ENCODE peak calls at places on chromosomes 12 and 14, in four cellular contexts. V, P, H and E are unnamed samples.

GRCh38 chr12:104370989-104371870 is 67.7 kb downstream of the EID3 start:
- DNase-seq in V (peak), P (no peak), H (no peak), E (peak)

GRCh38 chr12:125125271-125125670 is 60.0 kb downstream of the AACS start:
- DNase-seq in V (no peak), P (no peak), H (no peak), E (no peak)

GRCh38 chr12:93902192-93902591 is 225.0 kb downstream of the CRADD start:
- DNase-seq in V (no peak), P (no peak), H (no peak), E (no peak)

GRCh38 chr14:103558071-103558882 is 4.2 kb downstream of the BAG5 start:
- DNase-seq in V (no peak), P (no peak), H (no peak), E (no peak)

GRCh38 chr12:19131020-19131431 is 1.5 kb downstream of the PLEKHA5 start:
- DNase-seq in V (peak), P (no peak), H (no peak), E (peak)

GRCh38 chr12:94874986-94875312 is 128.5 kb downstream of the NDUFA12 start:
- DNase-seq in V (peak), P (no peak), H (no peak), E (no peak)

GRCh38 chr12:31118347-31118830 is 44.7 kb downstream of the DDX11 start:
- DNase-seq in V (peak), P (no peak), H (peak), E (peak)

GRCh38 chr12:49819786-49820185 is 8.4 kb downstream of the NCKAP5L start:
- DNase-seq in V (no peak), P (no peak), H (no peak), E (no peak)

GRCh38 chr12:101414533-101415119 is 7.1 kb upstream of the ARL1 start:
- DNase-seq in V (peak), P (peak), H (peak), E (no peak)

GRCh38 chr12:70664463-70664862 is 27.2 kb upstream of the PTPRB start:
- DNase-seq in V (peak), P (no peak), H (no peak), E (peak)

GRCh38 chr12:39616251-39616650 is 3.4 kb downstream of the ABCD2 start:
- DNase-seq in V (no peak), P (no peak), H (no peak), E (no peak)

GRCh38 chr12:23950011-23950774 is 723 bp upstream of the SOX5 start:
- DNase-seq in V (peak), P (no peak), H (no peak), E (no peak)

GRCh38 chr12:72236071-72236705 is 36.0 kb upstream of the TRHDE start:
- DNase-seq in V (no peak), P (no peak), H (no peak), E (no peak)

GRCh38 chr12:74780458-74781241 is 243.0 kb downstream of the ATXN7L3B start:
- DNase-seq in V (no peak), P (no peak), H (no peak), E (peak)

GRCh38 chr14:64845878-64846277 is 33.8 kb downstream of the SPTB start:
- DNase-seq in V (peak), P (no peak), H (no peak), E (no peak)